ENCODE peak calls at places on chromosome 11, in six cellular contexts. T is right lobe of liver, A is PC-9, I is DND-41, V is spleen, W is PC-3. F is an unnamed sample. For H3K9me3, the result is how much of the 10 kb centered on the place peaks cover.

GRCh38 chr11:57277845-57278720 is 41.0 kb upstream of the APLNR start:
- DNase-seq in A (peak), W (peak), I (peak), T (peak), V (no peak), F (peak)

GRCh38 chr11:29448246-29448877 is 568.5 kb downstream of the KCNA4 start:
- DNase-seq in I (no peak), T (no peak), W (peak), A (no peak), V (no peak), F (peak)

GRCh38 chr11:57626895-57627294 is 22.8 kb downstream of the YPEL4 start:
- DNase-seq in W (no peak), T (no peak), V (no peak), I (no peak), A (no peak), F (no peak)

GRCh38 chr11:114169321-114169749 is 109.8 kb downstream of the ZBTB16 start:
- DNase-seq in A (no peak), W (no peak), T (no peak), I (no peak), V (no peak), F (no peak)

GRCh38 chr11:61951484-61952135 is 1.5 kb downstream of the BEST1 start:
- DNase-seq in I (no peak), A (no peak), T (no peak), W (no peak), V (peak), F (no peak)

GRCh38 chr11:95465887-95466286 is 234.9 kb upstream of the SESN3 start:
- DNase-seq in V (no peak), A (no peak), I (no peak), W (no peak), T (no peak), F (no peak)

GRCh38 chr11:86508604-86509471 is 134.2 kb downstream of the CCDC81 start:
- DNase-seq in I (no peak), A (no peak), V (no peak), T (no peak), W (peak), F (peak)

GRCh38 chr11:72732329-72732728 is 19.9 kb downstream of the ARAP1 start:
- DNase-seq in I (no peak), T (no peak), W (no peak), V (no peak), A (no peak), F (no peak)

GRCh38 chr11:2739531-2740274 is 39.9 kb upstream of the KCNQ1OT1 start:
- DNase-seq in V (no peak), A (no peak), T (no peak), W (no peak), I (no peak), F (no peak)

GRCh38 chr11:76275446-76275845 is 69.1 kb upstream of the WNT11 start:
- DNase-seq in V (peak), T (no peak), I (no peak), A (no peak), W (no peak), F (no peak)

GRCh38 chr11:45078236-45079074 is 68.0 kb upstream of the PRDM11 start:
- DNase-seq in V (no peak), I (no peak), A (no peak), T (no peak), W (no peak), F (no peak)

GRCh38 chr11:76048763-76049162 is 157.5 kb downstream of the WNT11 start:
- DNase-seq in T (no peak), W (no peak), V (no peak), A (no peak), I (peak), F (no peak)

GRCh38 chr11:15258433-15259350 is 144.0 kb downstream of the INSC start:
- DNase-seq in T (no peak), I (no peak), W (peak), A (no peak), V (no peak), F (peak)

GRCh38 chr11:74462009-74462408 is 5.3 kb downstream of the KCNE3 start:
- DNase-seq in V (peak), I (no peak), W (no peak), A (no peak), T (peak), F (no peak)

GRCh38 chr11:73652046-73652730 is 5.8 kb downstream of the PLEKHB1 start:
- DNase-seq in A (peak), T (no peak), I (no peak), W (peak), V (no peak), F (no peak)

GRCh38 chr11:60767388-60767811 is 10.7 kb downstream of the MS4A15 start:
- DNase-seq in W (no peak), V (peak), I (no peak), A (no peak), T (no peak), F (no peak)

GRCh38 chr11:15093432-15093831 is 20.0 kb downstream of the CALCB start:
- DNase-seq in W (no peak), I (no peak), V (no peak), T (no peak), A (no peak), F (no peak)

GRCh38 chr11:10263929-10264328 is 30.1 kb downstream of the SBF2 start:
- DNase-seq in T (no peak), A (no peak), V (no peak), W (peak), I (no peak), F (peak)

GRCh38 chr11:76201672-76202412 is 4.5 kb downstream of the WNT11 start:
- DNase-seq in W (peak), I (no peak), V (no peak), A (peak), T (no peak), F (no peak)

GRCh38 chr11:92948116-92948515 is 21.3 kb upstream of the MTNR1B start:
- DNase-seq in I (no peak), T (peak), V (no peak), W (no peak), A (no peak), F (no peak)

GRCh38 chr11:2675540-2675939 is 24.3 kb downstream of the KCNQ1OT1 start:
- DNase-seq in W (no peak), A (no peak), T (no peak), I (no peak), V (peak), F (no peak)

GRCh38 chr11:81098471-81098870 is 1635.2 kb downstream of the FAM181B start:
- DNase-seq in A (no peak), I (no peak), V (no peak), T (no peak), W (no peak), F (no peak)

GRCh38 chr11:70324354-70325115 is 54.0 kb downstream of the PPFIA1 start:
- DNase-seq in I (no peak), A (no peak), T (no peak), W (no peak), V (no peak), F (no peak)

GRCh38 chr11:67002297-67002913 is 20.5 kb upstream of the SYT12 start:
- DNase-seq in W (no peak), I (no peak), T (no peak), A (no peak), V (no peak), F (no peak)

GRCh38 chr11:83072689-83073242 is 1.1 kb upstream of the RAB30 start:
- DNase-seq in A (no peak), T (no peak), I (peak), W (no peak), V (no peak), F (no peak)

GRCh38 chr11:117961896-117962295 is 24.3 kb upstream of the IL10RA start:
- DNase-seq in T (no peak), V (peak), I (no peak), A (no peak), W (no peak), F (no peak)

GRCh38 chr11:57781529-57781943 is 19.9 kb downstream of the CTNND1 start:
- DNase-seq in V (no peak), I (no peak), T (no peak), W (peak), A (peak), F (peak)

GRCh38 chr11:33043221-33043833 is 4.0 kb downstream of the TCP11L1 start:
- DNase-seq in A (no peak), W (peak), V (no peak), I (no peak), T (no peak), F (no peak)

GRCh38 chr11:43567396-43567975 is 113.1 kb upstream of the HSD17B12 start:
- DNase-seq in I (peak), T (no peak), W (peak), A (no peak), V (no peak), F (peak)

GRCh38 chr11:11083441-11083840 is 225.6 kb upstream of the ZBED5 start:
- DNase-seq in W (no peak), I (no peak), T (no peak), V (no peak), A (no peak), F (no peak)

GRCh38 chr11:110069158-110069737 is 23.9 kb upstream of the ZC3H12C start:
- DNase-seq in A (peak), T (peak), W (peak), V (no peak), I (no peak), F (peak)

GRCh38 chr11:2207773-2208621 is 36.4 kb upstream of the TH start:
- DNase-seq in I (peak), A (no peak), V (peak), W (no peak), T (no peak), F (no peak)

GRCh38 chr11:3810951-3811350 is 2.6 kb downstream of the PGAP2 start:
- DNase-seq in A (no peak), W (no peak), I (no peak), T (no peak), V (peak), F (peak)

GRCh38 chr11:1085440-1086170 is 10.9 kb downstream of the MUC2 start:
- DNase-seq in T (peak), W (no peak), I (no peak), A (no peak), V (peak), F (no peak)

GRCh38 chr11:86570020-86570419 is 102.4 kb downstream of the ME3 start:
- DNase-seq in V (no peak), T (no peak), W (no peak), A (no peak), I (no peak), F (peak)

GRCh38 chr11:114354076-114354475 is 46.2 kb downstream of the C11orf71 start:
- DNase-seq in A (peak), W (peak), I (no peak), V (no peak), T (no peak), F (peak)

GRCh38 chr11:79437981-79438630 is 2.7 kb downstream of the TENM4 start:
- DNase-seq in V (peak), W (no peak), T (no peak), A (no peak), I (no peak), F (peak)

GRCh38 chr11:104549019-104549418 is 349.2 kb downstream of the CASP12 start:
- DNase-seq in W (no peak), T (no peak), I (no peak), A (no peak), V (no peak), F (no peak)

GRCh38 chr11:6813651-6814050 is 14.2 kb upstream of the OR6A2 start:
- DNase-seq in W (no peak), A (no peak), V (no peak), T (no peak), I (no peak), F (no peak)

GRCh38 chr11:62546244-62546936 is at the start of gene AHNAK:
- DNase-seq in T (peak), A (peak), W (peak), V (peak), I (no peak), F (peak)

DNA sequence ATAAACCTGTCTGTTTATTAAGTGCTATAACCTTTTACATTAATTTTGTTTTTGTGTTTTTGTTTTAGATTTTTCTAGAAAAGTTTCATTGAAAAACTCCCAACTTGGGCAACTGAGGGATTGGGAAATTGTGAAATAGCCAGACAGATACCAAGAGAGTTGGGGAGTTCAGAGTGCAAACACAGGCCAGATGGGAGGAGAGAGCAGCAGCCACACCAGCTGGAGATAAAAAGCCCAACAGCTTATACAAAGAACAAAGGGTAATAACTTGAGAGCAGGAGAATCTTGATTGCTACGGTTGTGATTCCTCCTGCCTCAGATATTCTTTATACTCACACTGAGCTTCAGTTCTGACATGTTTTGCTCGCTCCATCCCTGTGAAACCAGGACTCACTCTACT is 1642.2 kb downstream of the LRRC4C start:
- DNase-seq in V (no peak), T (no peak), A (no peak), W (no peak), I (no peak), F (no peak)
- H3K9me3 ChIP-seq in V (under half), T (under half), A (under half), W (under half), I (under half), F (under half)

GRCh38 chr11:46369458-46370152 is 11.9 kb upstream of the MDK start:
- DNase-seq in W (peak), V (peak), I (peak), T (peak), A (peak), F (peak)

GRCh38 chr11:46367244-46367915 is 14.1 kb upstream of the MDK start:
- DNase-seq in A (peak), T (peak), W (peak), V (peak), I (peak), F (peak)

GRCh38 chr11:46367916-46368267 is 13.6 kb upstream of the MDK start:
- DNase-seq in A (no peak), T (no peak), I (no peak), V (peak), W (no peak), F (no peak)

GRCh38 chr11:46371994-46372393 is 9.5 kb upstream of the MDK start:
- DNase-seq in V (no peak), I (no peak), W (no peak), A (no peak), T (peak), F (no peak)

DNA sequence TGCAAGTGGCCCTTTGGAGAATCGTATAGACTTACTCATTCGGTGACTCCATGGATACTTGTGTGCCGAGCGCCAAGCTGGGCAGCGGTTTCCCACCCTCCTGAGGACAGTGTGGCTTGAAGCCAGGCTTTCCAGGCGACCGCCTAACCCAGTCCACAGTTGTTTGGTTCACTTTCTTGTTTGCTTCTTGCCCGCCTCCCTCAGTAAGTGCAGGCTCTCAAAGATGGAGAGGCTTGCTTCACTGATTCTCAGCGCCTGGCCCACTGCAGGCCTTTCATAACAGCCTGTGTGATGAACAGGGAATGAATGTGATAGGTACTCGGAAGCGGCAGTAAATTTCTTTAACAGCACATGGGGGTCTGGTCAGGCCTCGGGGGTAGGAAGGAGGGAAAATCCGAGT is 11.2 kb upstream of the MDK start:
- DNase-seq in T (no peak), I (no peak), V (no peak), A (no peak), W (no peak), F (no peak)
- H3K9me3 ChIP-seq in T (under half), I (under half), V (under half), A (under half), W (under half), F (under half)

GRCh38 chr11:27228232-27228631 is 134.8 kb downstream of the CCDC34 start:
- DNase-seq in A (no peak), V (no peak), I (no peak), T (no peak), W (no peak), F (no peak)
- H3K9me3 ChIP-seq in A (under half), V (under half), I (under half), T (under half), W (under half), F (under half)

GRCh38 chr11:48261600-48261999 is 2.1 kb upstream of the OR4X1 start:
- DNase-seq in A (no peak), T (no peak), V (no peak), W (no peak), I (no peak), F (no peak)

DNA sequence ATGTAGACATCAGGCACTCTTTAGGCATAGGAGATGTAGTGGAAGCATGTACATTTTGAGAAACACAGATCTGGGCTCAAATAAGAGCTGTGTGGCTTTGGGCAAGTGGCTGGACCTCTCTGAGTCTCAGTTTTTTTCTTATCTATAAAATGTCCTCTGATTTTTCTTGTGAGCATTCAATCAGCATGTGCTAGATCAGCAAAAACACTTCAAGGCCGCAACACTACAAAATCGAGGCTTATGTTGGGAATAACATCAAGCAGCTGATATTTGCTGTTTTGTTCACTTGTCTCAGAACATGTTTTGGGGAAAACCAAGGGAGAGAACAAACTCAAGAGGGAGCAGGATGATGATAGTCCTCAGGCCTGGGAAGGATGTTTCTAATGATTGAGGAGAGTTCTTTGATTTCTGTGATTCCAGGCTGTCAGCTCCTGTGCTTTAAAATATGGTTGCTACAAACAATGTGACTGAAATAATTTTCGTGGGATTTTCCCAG is at the start of gene OR4X1:
- DNase-seq in W (no peak), A (no peak), T (no peak), V (no peak), I (no peak), F (no peak)
- H3K9me3 ChIP-seq in W (under half), A (under half), T (under half), V (under half), I (under half), F (under half)

GRCh38 chr11:69134957-69135356 is 20.8 kb upstream of the SMIM38 start:
- DNase-seq in A (no peak), V (peak), I (no peak), W (no peak), T (no peak), F (no peak)
- H3K9me3 ChIP-seq in A (under half), V (under half), I (under half), W (under half), T (under half), F (under half)

GRCh38 chr11:132610216-132610615 is 922.1 kb downstream of the OPCML start:
- DNase-seq in V (no peak), W (no peak), T (no peak), I (no peak), A (no peak), F (peak)

GRCh38 chr11:132605794-132606570 is 926.3 kb downstream of the OPCML start:
- DNase-seq in I (no peak), A (no peak), T (no peak), V (no peak), W (no peak), F (no peak)

GRCh38 chr11:132607575-132607974 is 924.7 kb downstream of the OPCML start:
- DNase-seq in T (no peak), W (no peak), I (no peak), V (no peak), A (no peak), F (no peak)

DNA sequence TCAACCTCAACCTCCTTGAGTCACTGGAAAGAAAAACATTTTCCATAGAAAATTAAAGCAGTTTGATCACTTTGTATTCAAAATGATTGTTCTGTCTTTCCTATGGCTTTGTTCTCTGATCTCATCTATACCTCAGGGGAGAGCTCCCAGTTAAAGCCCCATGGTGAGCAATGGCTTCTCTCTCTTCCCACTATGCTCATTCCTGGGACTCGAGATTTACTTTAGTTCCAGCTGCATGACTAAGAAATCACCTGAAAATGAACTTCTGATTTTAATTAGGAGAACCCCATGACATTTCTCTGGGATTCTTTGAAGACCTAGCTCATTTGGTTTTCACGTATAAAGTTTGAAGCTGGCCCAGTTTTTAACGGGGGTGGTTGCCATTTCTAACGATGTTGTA is 921.5 kb downstream of the OPCML start:
- DNase-seq in T (no peak), V (no peak), W (no peak), I (no peak), A (no peak), F (no peak)
- H3K9me3 ChIP-seq in T (under half), V (under half), W (under half), I (under half), A (under half), F (under half)

DNA sequence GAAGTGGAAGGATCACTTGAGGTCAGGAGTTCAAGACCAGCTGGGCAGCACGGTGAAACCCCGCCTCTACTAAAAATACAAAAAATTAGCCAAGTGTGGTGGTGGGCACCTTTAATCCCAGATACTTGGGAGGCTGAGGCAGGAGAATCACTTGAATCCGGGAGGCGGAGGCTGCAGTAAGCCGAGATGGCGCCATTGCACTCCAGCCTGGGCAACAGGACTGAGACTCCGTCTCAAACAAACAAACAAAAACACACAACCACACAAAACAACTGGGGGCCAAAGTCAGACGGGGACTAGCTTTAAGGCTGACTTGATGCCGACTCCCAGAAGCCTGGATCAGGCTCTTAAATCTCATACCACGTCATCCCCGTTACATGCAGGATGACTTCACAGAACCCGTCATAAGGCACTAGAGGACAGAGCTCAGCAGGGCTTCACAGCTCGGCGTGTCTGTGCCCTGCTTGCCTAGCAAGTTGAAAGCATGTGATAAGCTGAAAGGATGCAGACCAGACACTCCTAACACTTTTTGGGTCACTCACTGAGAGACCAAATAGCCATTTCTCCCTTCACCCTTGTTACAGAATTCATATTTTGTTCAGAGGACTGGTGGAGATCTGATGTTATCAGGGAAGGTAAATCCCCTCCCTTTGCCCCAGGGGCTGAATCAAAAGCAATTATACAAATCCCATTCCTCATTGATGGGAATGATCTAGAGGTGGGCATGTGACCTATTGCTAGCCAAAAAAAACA is 65.5 kb downstream of the GAB2 start:
- DNase-seq in I (no peak), T (no peak), V (no peak), W (no peak), A (no peak), F (no peak)
- H3K9me3 ChIP-seq in I (under half), T (under half), V (under half), W (under half), A (under half), F (under half)

GRCh38 chr11:132650969-132651720 is 881.2 kb downstream of the OPCML start:
- DNase-seq in A (no peak), I (no peak), W (no peak), V (no peak), T (no peak), F (no peak)
- H3K9me3 ChIP-seq in A (under half), I (under half), W (under half), V (under half), T (under half), F (under half)